ENCODE peak calls at places on chromosomes 4 and X, in five cellular contexts. One of them, this sample, is unnamed.

GRCh38 chrX:19064175-19064574 is 58.1 kb downstream of the ADGRG2 start:
- DNase-seq in HepG2: no peak
- DNase-seq in GM12878: no peak
- DNase-seq in NT2/D1: no peak
- DNase-seq in HEK293T: no peak
- DNase-seq in this sample: no peak

GRCh38 chr4:87399148-87399547 is 8.2 kb upstream of the HSD17B11 start:
- DNase-seq in HEK293T: no peak
- DNase-seq in HepG2: peak
- DNase-seq in NT2/D1: no peak
- DNase-seq in GM12878: no peak
- DNase-seq in this sample: peak

GRCh38 chr4:110484767-110485166 is 8.8 kb downstream of the ENPEP start:
- DNase-seq in HepG2: no peak
- DNase-seq in NT2/D1: no peak
- DNase-seq in GM12878: no peak
- DNase-seq in HEK293T: no peak
- DNase-seq in this sample: no peak

GRCh38 chr4:8725071-8725841 is 132.7 kb downstream of the CPZ start:
- DNase-seq in HEK293T: no peak
- DNase-seq in GM12878: no peak
- DNase-seq in NT2/D1: no peak
- DNase-seq in HepG2: no peak
- DNase-seq in this sample: peak

GRCh38 chr4:76430519-76431388 is 4.3 kb upstream of the SHROOM3 start:
- DNase-seq in GM12878: no peak
- DNase-seq in NT2/D1: no peak
- DNase-seq in HEK293T: peak
- DNase-seq in HepG2: peak
- DNase-seq in this sample: no peak

GRCh38 chrX:21487832-21488231 is 113.6 kb downstream of the CNKSR2 start:
- DNase-seq in HepG2: peak
- DNase-seq in NT2/D1: no peak
- DNase-seq in HEK293T: no peak
- DNase-seq in GM12878: no peak
- DNase-seq in this sample: no peak

GRCh38 chr4:71772592-71772991 is 11.3 kb downstream of the GC start:
- DNase-seq in GM12878: no peak
- DNase-seq in HepG2: no peak
- DNase-seq in NT2/D1: no peak
- DNase-seq in HEK293T: no peak
- DNase-seq in this sample: no peak

GRCh38 chr4:86118696-86119095 is 241.2 kb downstream of the MAPK10 start:
- DNase-seq in NT2/D1: no peak
- DNase-seq in HepG2: no peak
- DNase-seq in GM12878: no peak
- DNase-seq in HEK293T: no peak
- DNase-seq in this sample: no peak

GRCh38 chrX:118528089-118528753 is 32.6 kb downstream of the DOCK11 start:
- DNase-seq in GM12878: peak
- DNase-seq in HEK293T: no peak
- DNase-seq in HepG2: no peak
- DNase-seq in NT2/D1: no peak
- DNase-seq in this sample: no peak

GRCh38 chr4:19135886-19136633 is 1114.5 kb upstream of the LCORL start:
- DNase-seq in GM12878: no peak
- DNase-seq in NT2/D1: no peak
- DNase-seq in HepG2: no peak
- DNase-seq in HEK293T: no peak
- DNase-seq in this sample: no peak

GRCh38 chr4:25190407-25190806 is 30.2 kb upstream of the SEPSECS start:
- DNase-seq in HepG2: no peak
- DNase-seq in GM12878: no peak
- DNase-seq in NT2/D1: peak
- DNase-seq in HEK293T: no peak
- DNase-seq in this sample: no peak

GRCh38 chr4:108045687-108046024 is 56.0 kb downstream of the HADH start:
- DNase-seq in GM12878: no peak
- DNase-seq in HepG2: no peak
- DNase-seq in HEK293T: no peak
- DNase-seq in NT2/D1: no peak
- DNase-seq in this sample: no peak

GRCh38 chr4:176277162-176277904 is 8.3 kb upstream of the ASB5 start:
- DNase-seq in GM12878: no peak
- DNase-seq in NT2/D1: peak
- DNase-seq in HepG2: peak
- DNase-seq in HEK293T: peak
- DNase-seq in this sample: no peak

GRCh38 chrX:103101280-103102042 is 8.5 kb upstream of the NXF3 start:
- DNase-seq in HepG2: peak
- DNase-seq in GM12878: no peak
- DNase-seq in NT2/D1: peak
- DNase-seq in HEK293T: no peak
- DNase-seq in this sample: no peak

GRCh38 chr4:62548108-62548524 is 1348.0 kb downstream of the ADGRL3 start:
- DNase-seq in HepG2: peak
- DNase-seq in HEK293T: no peak
- DNase-seq in GM12878: no peak
- DNase-seq in NT2/D1: no peak
- DNase-seq in this sample: peak

GRCh38 chr4:67371563-67371962 is 173.7 kb downstream of the CENPC start:
- DNase-seq in GM12878: no peak
- DNase-seq in HEK293T: no peak
- DNase-seq in HepG2: no peak
- DNase-seq in NT2/D1: peak
- DNase-seq in this sample: no peak

GRCh38 chr4:68498413-68499007 is 51.2 kb downstream of the TMPRSS11E start:
- DNase-seq in NT2/D1: peak
- DNase-seq in HEK293T: peak
- DNase-seq in HepG2: peak
- DNase-seq in GM12878: peak
- DNase-seq in this sample: peak

GRCh38 chr4:93501946-93502345 is 326.6 kb upstream of the ATOH1 start:
- DNase-seq in NT2/D1: no peak
- DNase-seq in HepG2: no peak
- DNase-seq in GM12878: no peak
- DNase-seq in HEK293T: no peak
- DNase-seq in this sample: no peak

GRCh38 chrX:40144576-40144975 is 46.8 kb upstream of the BCOR start:
- DNase-seq in HepG2: no peak
- DNase-seq in HEK293T: no peak
- DNase-seq in NT2/D1: no peak
- DNase-seq in GM12878: no peak
- DNase-seq in this sample: no peak

GRCh38 chrX:57368158-57368557 is 81.7 kb downstream of the FAAH2 start:
- DNase-seq in GM12878: no peak
- DNase-seq in HepG2: no peak
- DNase-seq in NT2/D1: no peak
- DNase-seq in HEK293T: no peak
- DNase-seq in this sample: no peak

GRCh38 chr4:130056286-130056685 is 960.3 kb downstream of the C4orf33 start:
- DNase-seq in GM12878: no peak
- DNase-seq in NT2/D1: no peak
- DNase-seq in HEK293T: no peak
- DNase-seq in HepG2: no peak
- DNase-seq in this sample: no peak

GRCh38 chr4:140858897-140859296 is 102.7 kb upstream of the TBC1D9 start:
- DNase-seq in HEK293T: peak
- DNase-seq in GM12878: no peak
- DNase-seq in NT2/D1: no peak
- DNase-seq in HepG2: no peak
- DNase-seq in this sample: no peak

GRCh38 chr4:1244978-1245471 is 3.9 kb downstream of the CTBP1 start:
- DNase-seq in HepG2: no peak
- DNase-seq in NT2/D1: no peak
- DNase-seq in HEK293T: no peak
- DNase-seq in GM12878: no peak
- DNase-seq in this sample: no peak

GRCh38 chr4:38387348-38387747 is 276.7 kb upstream of the KLF3 start:
- DNase-seq in NT2/D1: no peak
- DNase-seq in HEK293T: no peak
- DNase-seq in HepG2: peak
- DNase-seq in GM12878: no peak
- DNase-seq in this sample: no peak

GRCh38 chr4:146263785-146264184 is 49.4 kb downstream of the REELD1 start:
- DNase-seq in HepG2: no peak
- DNase-seq in GM12878: no peak
- DNase-seq in HEK293T: no peak
- DNase-seq in NT2/D1: no peak
- DNase-seq in this sample: no peak

GRCh38 chrX:116272881-116273280 is 102.3 kb downstream of the AGTR2 start:
- DNase-seq in NT2/D1: no peak
- DNase-seq in HepG2: no peak
- DNase-seq in GM12878: no peak
- DNase-seq in HEK293T: no peak
- DNase-seq in this sample: no peak

GRCh38 chrX:150047818-150048217 is 109.5 kb upstream of the EOLA2 start:
- DNase-seq in HEK293T: no peak
- DNase-seq in HepG2: no peak
- DNase-seq in NT2/D1: no peak
- DNase-seq in GM12878: no peak
- DNase-seq in this sample: no peak

DNA sequence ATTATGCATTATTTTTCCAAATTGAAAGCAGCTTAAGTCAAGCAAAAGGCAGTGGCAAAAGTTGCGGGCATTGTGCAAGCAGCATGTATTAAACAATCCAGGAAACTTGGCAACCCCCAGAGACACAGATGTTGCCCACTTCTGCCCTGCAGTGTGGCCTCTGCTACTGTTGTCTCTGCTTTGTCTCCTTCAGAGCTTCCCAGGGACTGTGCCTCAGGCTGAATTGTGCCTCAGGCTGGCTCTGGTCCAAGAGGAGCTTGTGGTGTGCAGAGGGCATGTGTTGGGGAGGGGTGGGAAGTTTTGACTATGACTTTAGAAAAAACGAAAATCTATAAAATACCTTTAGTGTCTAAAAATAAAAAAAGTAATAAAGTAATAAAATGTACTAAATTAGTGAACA is 201.4 kb downstream of the CCSER1 start:
- DNase-seq in NT2/D1: no peak
- DNase-seq in GM12878: no peak
- DNase-seq in HEK293T: peak
- DNase-seq in HepG2: no peak
- DNase-seq in this sample: no peak
- TF ChIP-seq SUZ12 in NT2/D1: no peak
- TF ChIP-seq SUZ12 in GM12878: no peak
- TF ChIP-seq SUZ12 in HEK293T: no peak
- TF ChIP-seq SUZ12 in HepG2: no peak
- TF ChIP-seq SUZ12 in this sample: no peak

DNA sequence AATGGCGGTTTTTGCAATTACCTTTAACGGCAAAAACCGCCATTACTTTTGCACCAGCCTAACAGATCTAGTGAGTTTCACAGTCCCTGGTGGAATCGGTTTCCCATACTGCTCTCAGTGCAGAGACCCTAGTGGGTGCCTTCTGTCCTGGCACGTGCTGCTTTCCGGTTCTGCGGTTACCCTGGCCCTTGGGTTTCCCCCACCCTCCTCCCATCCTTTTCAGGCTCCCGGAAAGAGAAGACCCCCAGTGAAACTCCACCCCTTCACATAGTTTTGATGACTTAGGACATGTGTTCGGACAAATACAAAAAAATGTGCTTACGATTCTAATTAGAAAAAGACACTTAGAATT is 36.9 kb downstream of the NLGN3 start:
- DNase-seq in NT2/D1: no peak
- DNase-seq in HepG2: no peak
- DNase-seq in HEK293T: no peak
- DNase-seq in GM12878: no peak
- DNase-seq in this sample: no peak
- TF ChIP-seq SUZ12 in NT2/D1: no peak
- TF ChIP-seq SUZ12 in HepG2: no peak
- TF ChIP-seq SUZ12 in HEK293T: no peak
- TF ChIP-seq SUZ12 in GM12878: no peak
- TF ChIP-seq SUZ12 in this sample: no peak

GRCh38 chr4:53591372-53591892 is at the start of gene LNX1:
- DNase-seq in HEK293T: no peak
- DNase-seq in GM12878: no peak
- DNase-seq in HepG2: no peak
- DNase-seq in NT2/D1: no peak
- DNase-seq in this sample: peak

GRCh38 chr4:53593765-53594164 is 2.5 kb upstream of the LNX1 start:
- DNase-seq in GM12878: no peak
- DNase-seq in HepG2: no peak
- DNase-seq in HEK293T: no peak
- DNase-seq in NT2/D1: no peak
- DNase-seq in this sample: no peak

GRCh38 chr4:53592128-53592527 is 842 bp upstream of the LNX1 start:
- DNase-seq in GM12878: no peak
- DNase-seq in NT2/D1: no peak
- DNase-seq in HepG2: no peak
- DNase-seq in HEK293T: no peak
- DNase-seq in this sample: no peak

GRCh38 chr4:53595204-53595603 is 3.9 kb upstream of the LNX1 start:
- DNase-seq in NT2/D1: no peak
- DNase-seq in GM12878: no peak
- DNase-seq in HEK293T: no peak
- DNase-seq in HepG2: no peak
- DNase-seq in this sample: no peak

DNA sequence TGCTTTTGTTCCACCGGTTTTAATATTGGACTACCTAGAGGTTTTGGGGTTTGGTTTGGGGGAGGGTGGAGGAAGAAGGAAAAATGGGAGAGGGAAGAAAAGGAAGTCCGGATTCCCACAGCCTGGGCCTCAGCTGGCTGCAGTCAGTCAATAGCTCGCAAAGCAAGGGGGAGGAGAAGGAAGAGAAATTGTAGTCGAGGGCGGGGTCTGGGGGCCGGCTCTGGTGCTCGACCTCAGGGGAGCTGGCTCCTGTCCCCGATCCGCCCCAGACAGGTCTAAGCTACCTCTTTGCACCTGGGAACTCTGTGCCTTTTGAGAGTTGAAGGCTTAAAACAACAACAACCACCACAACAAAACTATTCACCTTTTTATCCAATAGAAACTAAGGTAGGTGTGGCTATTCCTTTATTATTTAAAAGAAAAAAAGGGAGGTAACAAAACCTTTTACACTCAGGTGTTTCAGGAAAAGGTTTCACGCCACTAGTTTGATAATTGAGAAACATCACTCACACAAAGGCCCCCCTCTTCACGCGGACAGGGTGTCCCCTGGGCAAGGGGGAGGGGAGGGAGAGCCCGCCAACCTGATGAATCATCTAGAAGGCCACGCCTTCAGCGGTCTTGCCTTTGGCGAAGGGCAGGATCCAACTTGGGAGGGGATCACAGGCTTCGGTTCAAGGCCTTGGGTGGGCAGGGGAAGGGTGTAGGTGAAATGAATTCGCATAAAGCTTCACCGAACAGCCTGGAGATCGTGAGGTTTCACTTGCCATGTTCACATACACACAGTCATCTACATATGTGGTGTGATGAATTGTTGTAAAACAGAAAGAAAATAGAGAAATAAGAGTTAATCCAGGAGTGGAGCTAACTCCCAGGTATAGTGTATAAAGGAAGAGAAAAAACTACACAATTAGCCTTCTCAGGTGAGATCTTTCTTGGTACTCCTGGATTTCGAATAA is 1.7 kb upstream of the LNX1 start:
- DNase-seq in GM12878: no peak
- DNase-seq in HepG2: no peak
- DNase-seq in HEK293T: no peak
- DNase-seq in NT2/D1: peak
- DNase-seq in this sample: peak
- TF ChIP-seq SUZ12 in GM12878: no peak
- TF ChIP-seq SUZ12 in HepG2: no peak
- TF ChIP-seq SUZ12 in HEK293T: no peak
- TF ChIP-seq SUZ12 in NT2/D1: no peak
- TF ChIP-seq SUZ12 in this sample: no peak

GRCh38 chr4:17932041-17932440 is 89.5 kb downstream of the LCORL start:
- DNase-seq in NT2/D1: no peak
- DNase-seq in GM12878: no peak
- DNase-seq in HepG2: no peak
- DNase-seq in HEK293T: no peak
- DNase-seq in this sample: no peak
- TF ChIP-seq SUZ12 in NT2/D1: no peak
- TF ChIP-seq SUZ12 in GM12878: no peak
- TF ChIP-seq SUZ12 in HepG2: no peak
- TF ChIP-seq SUZ12 in HEK293T: no peak
- TF ChIP-seq SUZ12 in this sample: no peak

This sample was measured in H1.